ENCODE peak calls at places on chromosomes 7 and 10, in eight cellular contexts. C is GM23248, S is H9, J is mesenchymal stem cell, Q is IMR-90, M is mesendoderm, A is PC-3, R is neural progenitor cell. Z is an unnamed sample. For H3K4me1, the result is how much of the 10 kb centered on the place peaks cover.

GRCh38 chr10:121975295-121976086 is 474 bp upstream of the NSMCE4A start:
- DNase-seq in C (no peak), S (peak), J (no peak), Q (no peak), M (peak), A (no peak), R (peak), Z (no peak)

GRCh38 chr10:99395750-99396445 is 34.5 kb downstream of the GOT1 start:
- DNase-seq in C (peak), S (no peak), J (peak), Q (peak), M (peak), A (peak), R (no peak), Z (peak)

GRCh38 chr7:44823266-44823781 is 24.6 kb downstream of the H2AZ2 start:
- DNase-seq in C (no peak), S (no peak), J (no peak), Q (no peak), M (peak), A (no peak), R (no peak), Z (no peak)

GRCh38 chr7:47836513-47837202 is 111.6 kb downstream of the PKD1L1 start:
- DNase-seq in C (no peak), S (no peak), J (no peak), Q (no peak), M (no peak), A (no peak), R (no peak), Z (no peak)

GRCh38 chr7:83648464-83649241 is at the start of gene SEMA3E:
- DNase-seq in C (peak), S (peak), J (peak), Q (peak), M (peak), A (peak), R (peak), Z (peak)

GRCh38 chr10:69661414-69662172 is 31.5 kb downstream of the FAM241B start:
- DNase-seq in C (no peak), S (no peak), J (no peak), Q (no peak), M (no peak), A (no peak), R (no peak), Z (no peak)

GRCh38 chr7:149716007-149716931 is 57.1 kb downstream of the ZNF467 start:
- DNase-seq in C (peak), S (peak), J (peak), Q (peak), M (no peak), A (no peak), R (no peak), Z (peak)

GRCh38 chr7:133695976-133696531 is 431.1 kb upstream of the LRGUK start:
- DNase-seq in C (no peak), S (no peak), J (no peak), Q (no peak), M (no peak), A (peak), R (peak), Z (no peak)

GRCh38 chr7:65448824-65449504 is 75.3 kb downstream of the ZNF92 start:
- DNase-seq in C (peak), S (no peak), J (no peak), Q (peak), M (no peak), A (peak), R (no peak), Z (peak)

GRCh38 chr10:106615081-106615480 is 549.4 kb downstream of the SORCS1 start:
- DNase-seq in C (peak), S (no peak), J (peak), Q (peak), M (peak), A (no peak), R (no peak), Z (peak)

GRCh38 chr7:118855290-118855689 is 630.8 kb downstream of the ANKRD7 start:
- DNase-seq in C (no peak), S (no peak), J (no peak), Q (no peak), M (peak), A (no peak), R (no peak), Z (no peak)

GRCh38 chr7:100130608-100131453 is 4.1 kb downstream of the MBLAC1 start:
- DNase-seq in C (peak), S (peak), J (peak), Q (peak), M (peak), A (peak), R (peak), Z (no peak)

GRCh38 chr7:96045919-96046318 is 273.6 kb downstream of the DYNC1I1 start:
- DNase-seq in C (no peak), S (peak), J (no peak), Q (no peak), M (peak), A (peak), R (no peak), Z (no peak)

GRCh38 chr10:123222832-123223231 is 68.6 kb downstream of the BUB3 start:
- DNase-seq in C (no peak), S (no peak), J (no peak), Q (no peak), M (peak), A (no peak), R (no peak), Z (no peak)

GRCh38 chr10:60905580-60905979 is 38.4 kb downstream of the RHOBTB1 start:
- DNase-seq in C (peak), S (no peak), J (no peak), Q (peak), M (no peak), A (no peak), R (no peak), Z (no peak)

GRCh38 chr10:79178614-79179403 is 110.0 kb downstream of the ZMIZ1 start:
- DNase-seq in C (peak), S (no peak), J (peak), Q (peak), M (peak), A (no peak), R (peak), Z (no peak)

GRCh38 chr10:91681361-91682276 is 48.7 kb upstream of the PPP1R3C start:
- DNase-seq in C (peak), S (no peak), J (no peak), Q (no peak), M (no peak), A (no peak), R (no peak), Z (peak)

GRCh38 chr7:82429408-82429807 is 14.2 kb downstream of the CACNA2D1 start:
- DNase-seq in C (no peak), S (no peak), J (peak), Q (no peak), M (no peak), A (no peak), R (no peak), Z (no peak)

GRCh38 chr7:128900237-128900636 is 10.3 kb downstream of the KCP start:
- DNase-seq in C (no peak), S (no peak), J (no peak), Q (no peak), M (no peak), A (no peak), R (no peak), Z (no peak)

GRCh38 chr10:32112055-32112454 is 55.8 kb upstream of the KIF5B start:
- DNase-seq in C (peak), S (no peak), J (peak), Q (peak), M (peak), A (peak), R (no peak), Z (peak)

GRCh38 chr7:94449151-94449725 is 54.5 kb downstream of the COL1A2 start:
- DNase-seq in C (peak), S (no peak), J (peak), Q (peak), M (peak), A (peak), R (peak), Z (peak)

DNA sequence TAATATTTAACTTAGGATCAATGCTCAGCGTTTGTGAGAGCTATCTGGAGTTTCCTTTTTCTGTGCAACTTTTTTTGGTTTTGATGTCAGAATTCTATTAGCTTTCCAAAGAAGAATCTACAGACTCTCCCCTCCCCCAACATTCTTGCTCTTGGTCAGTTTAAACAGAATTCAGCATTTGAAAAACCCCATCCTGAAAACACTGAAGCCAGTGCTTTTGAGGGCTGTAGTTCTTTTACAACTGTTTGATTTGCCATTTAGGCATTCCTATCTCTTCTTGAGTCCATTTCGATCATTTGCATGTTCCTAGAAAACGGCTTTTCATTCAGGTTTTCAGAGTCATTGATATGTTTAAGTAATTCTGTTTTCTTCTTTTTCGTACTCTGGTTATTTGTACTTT is 15.7 kb upstream of the CXCL12 start:
- DNase-seq in C (no peak), S (no peak), J (no peak), Q (no peak), M (no peak), A (no peak), R (no peak), Z (no peak)
- H3K9ac ChIP-seq in C (no peak), S (no peak), J (no peak), Q (no peak), M (no peak), A (no peak), R (no peak), Z (no peak)

GRCh38 chr10:30432631-30433285 is 1.2 kb upstream of the MAP3K8 start:
- DNase-seq in C (no peak), S (peak), J (no peak), Q (no peak), M (no peak), A (no peak), R (no peak), Z (peak)

GRCh38 chr10:30435068-30435422 is 1.1 kb downstream of the MAP3K8 start:
- DNase-seq in C (peak), S (no peak), J (peak), Q (peak), M (peak), A (no peak), R (peak), Z (no peak)

GRCh38 chr10:30433286-30433778 is 652 bp upstream of the MAP3K8 start:
- DNase-seq in C (peak), S (peak), J (peak), Q (peak), M (peak), A (peak), R (peak), Z (no peak)

GRCh38 chr10:30433779-30434272 is at the start of gene MAP3K8:
- DNase-seq in C (peak), S (peak), J (peak), Q (peak), M (peak), A (peak), R (peak), Z (peak)

DNA sequence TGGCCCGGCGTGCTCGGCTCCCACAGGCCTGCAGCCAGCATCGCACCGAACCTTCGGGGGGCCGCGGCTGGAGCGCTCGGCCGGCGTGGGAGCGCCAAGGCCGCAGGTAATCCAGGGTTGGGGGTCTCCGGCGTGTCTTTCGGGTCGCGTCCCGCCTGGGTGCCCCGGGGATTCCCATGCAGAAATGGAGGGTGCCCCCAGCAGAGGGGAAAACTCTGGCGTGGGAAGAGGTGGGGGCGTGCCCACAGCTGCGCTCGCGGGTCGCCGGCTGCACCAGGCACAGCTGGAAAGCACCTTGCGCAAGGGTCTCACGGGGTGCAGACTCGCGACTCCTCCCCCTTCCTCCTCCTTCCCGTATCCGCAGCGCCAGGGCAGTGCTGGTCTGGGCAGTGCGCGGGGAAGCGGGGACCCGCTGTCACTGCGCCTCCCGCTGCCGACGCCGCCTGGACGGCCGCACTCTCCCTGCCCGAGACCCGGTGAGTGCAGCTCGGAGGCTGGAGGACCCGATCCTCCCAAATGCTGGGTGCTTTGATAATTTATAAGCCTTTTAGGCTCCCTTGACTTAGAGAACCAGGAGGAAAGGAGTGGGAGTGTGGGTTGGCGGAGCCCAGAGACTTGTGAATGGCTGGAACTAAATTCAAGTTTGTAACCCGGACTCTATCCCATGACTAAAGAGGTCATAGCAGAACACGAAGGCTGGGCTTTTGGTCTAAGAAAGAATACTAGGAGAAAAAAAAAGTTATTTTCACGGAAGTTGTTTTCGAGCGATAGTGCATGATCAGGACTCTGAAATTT is 486 bp downstream of the MAP3K8 start:
- DNase-seq in C (peak), S (peak), J (peak), Q (peak), M (peak), A (peak), R (peak), Z (peak)
- H3K4me1 ChIP-seq in C (under half), S (under half), J (under half), Q (under half), M (under half), A (under half), R (under half), Z (under half)

GRCh38 chr10:22343761-22344160 is 1.5 kb upstream of the SPAG6 start:
- DNase-seq in C (no peak), S (no peak), J (no peak), Q (no peak), M (no peak), A (no peak), R (no peak), Z (no peak)

GRCh38 chr10:22339761-22340361 is 5.4 kb upstream of the SPAG6 start:
- DNase-seq in C (no peak), S (no peak), J (no peak), Q (no peak), M (no peak), A (peak), R (no peak), Z (no peak)

GRCh38 chr10:22341936-22342222 is 3.4 kb upstream of the SPAG6 start:
- DNase-seq in C (no peak), S (no peak), J (no peak), Q (no peak), M (no peak), A (no peak), R (no peak), Z (no peak)

GRCh38 chr10:22340362-22341189 is 4.7 kb upstream of the SPAG6 start:
- DNase-seq in C (peak), S (peak), J (peak), Q (peak), M (peak), A (peak), R (peak), Z (peak)

GRCh38 chr10:22341190-22341935 is 3.9 kb upstream of the SPAG6 start:
- DNase-seq in C (peak), S (peak), J (peak), Q (peak), M (peak), A (no peak), R (no peak), Z (no peak)
- H3K9ac ChIP-seq in C (peak), S (no peak), J (peak), Q (peak), M (peak), A (peak), R (no peak), Z (peak)

GRCh38 chr7:139725077-139725476 is 52.7 kb downstream of the HIPK2 start:
- DNase-seq in C (peak), S (no peak), J (peak), Q (peak), M (no peak), A (peak), R (no peak), Z (peak)
- H3K4me1 ChIP-seq in C (half or more), S (under half), J (under half), Q (under half), M (under half), A (half or more), R (under half), Z (under half)

GRCh38 chr7:77200542-77200941 is 923 bp upstream of the FGL2 start:
- DNase-seq in C (no peak), S (no peak), J (no peak), Q (no peak), M (no peak), A (no peak), R (no peak), Z (no peak)

GRCh38 chr7:77197135-77197534 is 2.5 kb downstream of the FGL2 start:
- DNase-seq in C (no peak), S (no peak), J (no peak), Q (no peak), M (no peak), A (no peak), R (no peak), Z (no peak)

GRCh38 chr7:77202544-77202976 is 2.9 kb upstream of the FGL2 start:
- DNase-seq in C (no peak), S (no peak), J (no peak), Q (no peak), M (no peak), A (no peak), R (no peak), Z (no peak)

DNA sequence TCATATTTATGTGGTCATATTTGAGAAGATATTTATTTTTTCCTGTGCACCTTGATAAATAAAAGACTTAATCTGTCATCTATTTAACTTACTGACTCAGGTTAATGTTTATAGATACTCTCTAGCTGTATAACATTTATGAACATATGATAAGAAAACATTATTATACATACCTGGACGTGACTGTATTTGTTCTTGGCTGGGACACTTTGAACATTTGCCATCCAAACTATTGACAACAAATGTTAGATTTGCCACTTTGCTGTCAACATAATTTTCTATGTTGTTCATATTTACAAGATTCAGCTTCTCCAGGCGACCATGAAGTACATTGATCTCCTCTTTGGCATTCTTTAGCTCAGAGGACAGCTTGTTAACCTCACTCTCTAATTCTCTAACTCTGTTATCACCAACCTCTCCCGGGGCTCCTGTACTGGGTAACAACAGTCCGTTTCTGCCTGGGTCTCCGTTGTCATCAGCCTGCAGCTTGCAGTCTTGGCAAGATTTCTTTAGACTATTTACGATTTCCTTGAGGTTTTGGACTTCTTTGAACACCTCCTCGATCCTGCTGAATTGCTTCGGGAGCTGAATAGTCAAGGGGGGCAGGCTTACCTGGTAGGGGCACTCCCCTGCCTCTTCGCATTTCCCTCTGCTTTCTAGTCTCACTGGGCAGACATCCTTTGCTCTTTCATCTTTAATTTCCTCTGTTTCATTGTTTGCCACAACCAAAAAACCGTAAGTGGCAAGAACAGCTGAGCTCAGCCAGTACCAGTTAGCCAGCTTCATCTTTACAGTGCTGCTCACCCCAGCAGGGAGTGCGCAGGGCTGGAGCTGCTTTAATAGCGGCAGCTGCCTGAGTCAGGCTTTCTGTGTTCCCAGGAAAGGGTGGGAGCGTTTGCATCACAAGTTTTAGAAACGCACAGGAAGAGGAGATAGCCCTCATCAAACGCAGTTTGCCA is at the start of gene FGL2:
- DNase-seq in C (peak), S (peak), J (peak), Q (peak), M (peak), A (peak), R (peak), Z (peak)
- H3K9ac ChIP-seq in C (peak), S (no peak), J (peak), Q (peak), M (no peak), A (no peak), R (no peak), Z (no peak)

GRCh38 chr7:69957661-69958060 is 359.4 kb downstream of the AUTS2 start:
- DNase-seq in C (no peak), S (no peak), J (no peak), Q (no peak), M (no peak), A (no peak), R (no peak), Z (no peak)

GRCh38 chr7:69963388-69963787 is 365.1 kb downstream of the AUTS2 start:
- DNase-seq in C (no peak), S (no peak), J (no peak), Q (no peak), M (peak), A (no peak), R (no peak), Z (no peak)

GRCh38 chr7:69962077-69962855 is 364.0 kb downstream of the AUTS2 start:
- DNase-seq in C (no peak), S (no peak), J (peak), Q (no peak), M (no peak), A (no peak), R (no peak), Z (no peak)

GRCh38 chr7:69962856-69963149 is 364.5 kb downstream of the AUTS2 start:
- DNase-seq in C (no peak), S (no peak), J (no peak), Q (no peak), M (no peak), A (no peak), R (no peak), Z (no peak)

GRCh38 chr7:69961396-69961795 is 363.1 kb downstream of the AUTS2 start:
- DNase-seq in C (no peak), S (no peak), J (no peak), Q (no peak), M (no peak), A (no peak), R (no peak), Z (no peak)
- H3K4me1 ChIP-seq in C (under half), S (under half), J (under half), Q (under half), M (under half), A (under half), R (under half), Z (under half)

DNA sequence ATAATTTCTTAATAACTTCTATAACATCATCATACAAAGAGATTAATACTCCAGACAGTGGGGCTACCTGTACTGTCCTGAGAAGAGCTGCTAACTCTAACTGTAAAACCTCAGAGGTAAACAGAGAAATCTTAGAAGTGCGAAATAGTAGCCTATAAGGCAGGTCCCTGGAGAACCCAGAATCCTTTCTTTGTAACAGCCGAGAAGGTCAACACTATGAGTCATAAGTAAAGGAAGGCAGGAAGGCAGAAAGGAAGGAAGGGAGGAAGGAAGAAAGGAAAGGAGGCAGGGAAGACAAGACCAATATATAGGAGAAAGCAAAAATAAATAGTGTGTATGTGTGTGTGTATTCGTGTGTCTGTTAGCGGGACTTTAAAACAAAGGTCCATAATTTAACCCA is 540.6 kb downstream of the ZWINT start:
- DNase-seq in C (no peak), S (no peak), J (no peak), Q (no peak), M (peak), A (peak), R (no peak), Z (no peak)
- H3K9ac ChIP-seq in C (no peak), S (no peak), J (no peak), Q (no peak), M (no peak), A (no peak), R (no peak), Z (no peak)

Z was measured in mammary epithelial cell.